ENCODE peak calls at places on chromosomes 12 and 14, in nine cellular contexts. H is AG10803, C is endothelial cell of umbilical vein, Y is epithelial cell of esophagus, K is cardiac muscle cell, F is hepatocyte, L is choroid plexus epithelial cell, J is lower leg skin, T is astrocyte of the cerebellum. S is an unnamed sample.

GRCh38 chr12:52207106-52207505 is 15.3 kb upstream of the KRT80 start:
- DNase-seq in H (no peak), C (no peak), Y (no peak), K (no peak), F (no peak), L (no peak), J (peak; percentile 82), T (no peak), S (no peak)

GRCh38 chr12:612293-612692 is 51.0 kb downstream of the NINJ2 start:
- DNase-seq in H (no peak), C (no peak), Y (no peak), K (no peak), F (no peak), L (no peak), J (no peak), T (no peak), S (no peak)

GRCh38 chr14:70186826-70187483 is 1.8 kb downstream of the SLC8A3 start:
- DNase-seq in H (peak; percentile 2), C (peak; percentile 19), Y (no peak), K (peak; percentile 36), F (peak; percentile 63), L (peak; percentile 6), J (no peak), T (no peak), S (no peak)

GRCh38 chr14:64387232-64387737 is 868 bp upstream of the MTHFD1 start:
- DNase-seq in H (peak; percentile 32), C (peak; percentile 41), Y (peak; percentile 24), K (peak; percentile 36), F (peak; percentile 39), L (peak; percentile 35), J (peak; percentile 92), T (no peak), S (peak; percentile 50)

GRCh38 chr12:105911966-105912365 is 226.8 kb downstream of the NUAK1 start:
- DNase-seq in H (no peak), C (no peak), Y (peak; percentile 71), K (no peak), F (no peak), L (no peak), J (no peak), T (no peak), S (no peak)

GRCh38 chr14:104238424-104239184 is 100.2 kb downstream of the KIF26A start:
- DNase-seq in H (no peak), C (no peak), Y (no peak), K (no peak), F (no peak), L (no peak), J (peak; percentile 69), T (no peak), S (peak; percentile 19)

GRCh38 chr14:67240168-67240932 is 885 bp upstream of the PALS1 start:
- DNase-seq in H (peak; percentile 36), C (no peak), Y (peak; percentile 53), K (peak; percentile 27), F (peak; percentile 52), L (no peak), J (peak; percentile 92), T (no peak), S (peak; percentile 56)

GRCh38 chr14:102828201-102828600 is 51.0 kb downstream of the TRAF3 start:
- DNase-seq in H (no peak), C (no peak), Y (no peak), K (peak; percentile 19), F (no peak), L (no peak), J (no peak), T (no peak), S (no peak)

GRCh38 chr12:59444932-59445331 is 150.9 kb upstream of the SLC16A7 start:
- DNase-seq in H (peak; percentile 25), C (peak; percentile 4), Y (peak; percentile 36), K (peak; percentile 44), F (no peak), L (peak; percentile 53), J (no peak), T (no peak), S (no peak)

GRCh38 chr14:37889087-37889486 is 293.7 kb downstream of the TTC6 start:
- DNase-seq in H (no peak), C (no peak), Y (no peak), K (no peak), F (no peak), L (peak; percentile 61), J (no peak), T (peak; percentile 32), S (no peak)

GRCh38 chr14:20624495-20625070 is 16.9 kb downstream of the OR6S1 start:
- DNase-seq in H (peak; percentile 66), C (no peak), Y (peak; percentile 93), K (peak; percentile 82), F (peak; percentile 84), L (peak; percentile 74), J (peak; percentile 94), T (no peak), S (no peak)

GRCh38 chr12:117684471-117684870 is 284.3 kb downstream of the KSR2 start:
- DNase-seq in H (no peak), C (no peak), Y (no peak), K (no peak), F (no peak), L (no peak), J (no peak), T (no peak), S (no peak)

DNA sequence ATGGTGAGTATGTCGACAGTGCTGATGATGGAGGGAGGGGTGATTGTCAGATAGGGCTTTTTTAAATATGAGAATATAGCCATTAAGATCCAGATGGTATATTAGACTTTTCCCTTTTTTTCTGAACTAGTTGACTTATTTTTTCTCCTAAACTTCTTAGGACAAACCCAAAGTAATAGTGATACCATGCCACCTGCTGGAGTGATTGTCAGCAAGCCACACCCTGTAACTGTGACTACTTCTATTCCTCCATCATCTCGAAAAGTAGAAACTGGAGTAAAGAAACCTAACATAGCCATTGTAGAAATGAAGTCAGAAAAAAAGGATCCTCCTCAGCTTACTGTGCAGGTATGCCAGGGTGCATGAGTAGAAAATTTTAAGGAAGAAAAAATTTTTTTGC is 40.1 kb downstream of the KIAA0586 start:
- DNase-seq in H (no peak), C (no peak), Y (no peak), K (no peak), F (no peak), L (no peak), J (no peak), T (no peak), S (peak; percentile 5)
- TF ChIP-seq CTCF in H (no peak), C (no peak), Y (no peak), K (no peak), F (no peak), L (no peak), J (no peak), T (no peak), S (no peak)

GRCh38 chr12:104460973-104461693 is 4.4 kb downstream of the CHST11 start:
- DNase-seq in H (no peak), C (peak; percentile 33), Y (no peak), K (no peak), F (no peak), L (no peak), J (peak; percentile 48), T (no peak), S (no peak)
- H3K4me3 ChIP-seq in H (no peak overlapping the region), C (no peak overlapping the region), Y (no peak overlapping the region), K (no peak overlapping the region), F (no peak overlapping the region), L (no peak overlapping the region), J (no peak overlapping the region), T (no peak overlapping the region), S (no peak overlapping the region)

GRCh38 chr14:88729159-88729558 is 63.6 kb downstream of the EML5 start:
- DNase-seq in H (no peak), C (no peak), Y (no peak), K (no peak), F (no peak), L (peak; percentile 8), J (no peak), T (no peak), S (no peak)
- TF ChIP-seq CTCF in H (peak; percentile 38), C (peak; percentile 6), Y (peak; percentile 45), K (peak; percentile 17), F (no peak), L (peak; percentile 48), J (no peak), T (peak; percentile 36), S (peak; percentile 45)

GRCh38 chr12:57735952-57736742 is 2.4 kb downstream of the AGAP2 start:
- DNase-seq in H (no peak), C (no peak), Y (no peak), K (peak; percentile 49), F (peak; percentile 56), L (peak; percentile 45), J (no peak), T (no peak), S (peak; percentile 69)
- H3K4me3 ChIP-seq in H (no peak overlapping the region), C (no peak overlapping the region), Y (no peak overlapping the region), K (no peak overlapping the region), F (no peak overlapping the region), L (peak overlapping the region; percentile 39), J (no peak overlapping the region), T (peak overlapping the region; percentile 15), S (peak overlapping the region; percentile 25)

DNA sequence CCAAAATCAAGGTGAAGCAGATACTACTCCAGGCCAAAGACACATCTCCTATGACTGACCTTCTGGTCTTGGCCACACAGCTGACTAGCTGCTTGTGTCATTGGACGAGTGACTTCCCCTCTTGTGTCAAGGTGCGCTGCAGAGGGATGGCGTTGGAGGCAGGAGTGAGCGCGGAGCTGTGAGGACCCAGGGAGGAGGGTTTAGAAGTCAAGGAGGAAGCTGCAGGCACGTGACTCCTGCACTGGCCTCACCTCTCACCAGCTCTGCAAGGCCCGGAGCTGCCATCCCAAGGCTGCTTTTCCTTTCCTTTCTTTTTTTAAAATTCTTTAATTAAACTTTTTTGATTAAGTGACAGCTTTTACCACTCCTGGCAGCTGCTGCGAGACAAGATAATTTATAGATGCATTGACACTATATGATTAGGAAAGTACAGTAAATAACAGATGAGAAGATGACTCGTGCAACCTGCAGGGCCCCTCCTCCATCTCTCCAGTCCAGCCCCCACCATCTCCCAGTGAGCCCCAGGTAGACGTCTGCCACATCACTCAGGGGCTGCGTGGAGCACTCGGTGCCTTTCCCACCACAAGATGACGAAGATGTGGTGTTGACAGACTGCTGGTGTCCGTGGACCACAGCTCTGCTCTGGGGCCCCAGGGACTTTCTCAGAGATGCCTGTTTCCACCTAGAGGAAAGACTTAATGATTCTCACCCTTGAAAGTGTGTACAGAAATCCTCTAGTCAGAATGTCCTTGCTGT is 350.6 kb downstream of the CACNA1C start:
- DNase-seq in H (no peak), C (no peak), Y (no peak), K (no peak), F (no peak), L (no peak), J (no peak), T (no peak), S (no peak)
- TF ChIP-seq CTCF in H (no peak), C (no peak), Y (no peak), K (no peak), F (no peak), L (no peak), J (no peak), T (no peak), S (no peak)